ENCODE peak calls at places on chromosomes 5 and 9, in six cellular contexts. One of them, this sample, is unnamed.

GRCh38 chr9:13279284-13280162 is at the start of gene MPDZ:
- DNase-seq in HepG2: peak; percentile 31
- DNase-seq in IMR-90: peak; percentile 66
- DNase-seq in K562: peak; percentile 68
- DNase-seq in A549: peak; percentile 77
- DNase-seq in GM12878: no peak
- DNase-seq in this sample: peak; percentile 65

GRCh38 chr9:98709968-98710965 is 1.5 kb upstream of the GABBR2 start:
- DNase-seq in A549: peak; percentile 32
- DNase-seq in GM12878: no peak
- DNase-seq in HepG2: no peak
- DNase-seq in K562: peak; percentile 30
- DNase-seq in IMR-90: peak; percentile 73
- DNase-seq in this sample: no peak

GRCh38 chr9:128448746-128449145 is 7.1 kb upstream of the ODF2 start:
- DNase-seq in IMR-90: no peak
- DNase-seq in A549: no peak
- DNase-seq in K562: no peak
- DNase-seq in GM12878: no peak
- DNase-seq in HepG2: no peak
- DNase-seq in this sample: no peak

GRCh38 chr5:146541956-146542849 is 26.2 kb upstream of the GPR151 start:
- DNase-seq in HepG2: peak; percentile 38
- DNase-seq in IMR-90: peak; percentile 47
- DNase-seq in GM12878: no peak
- DNase-seq in A549: peak; percentile 70
- DNase-seq in K562: peak; percentile 75
- DNase-seq in this sample: peak; percentile 73

GRCh38 chr5:172941067-172941516 is 18.1 kb upstream of the RPL26L1 start:
- DNase-seq in K562: no peak
- DNase-seq in A549: no peak
- DNase-seq in IMR-90: no peak
- DNase-seq in GM12878: no peak
- DNase-seq in HepG2: no peak
- DNase-seq in this sample: no peak

GRCh38 chr5:128237504-128237903 is 153.9 kb downstream of the SLC12A2 start:
- DNase-seq in GM12878: no peak
- DNase-seq in IMR-90: peak; percentile 23
- DNase-seq in HepG2: no peak
- DNase-seq in A549: no peak
- DNase-seq in K562: no peak
- DNase-seq in this sample: peak; percentile 33

GRCh38 chr5:141757402-141757801 is 75.4 kb upstream of the ARAP3 start:
- DNase-seq in K562: peak; percentile 31
- DNase-seq in HepG2: no peak
- DNase-seq in IMR-90: peak; percentile 41
- DNase-seq in A549: peak; percentile 54
- DNase-seq in GM12878: no peak
- DNase-seq in this sample: peak; percentile 50

GRCh38 chr9:100309992-100310391 is 42.8 kb downstream of the TEX10 start:
- DNase-seq in HepG2: no peak
- DNase-seq in A549: no peak
- DNase-seq in K562: no peak
- DNase-seq in GM12878: no peak
- DNase-seq in IMR-90: no peak
- DNase-seq in this sample: no peak

GRCh38 chr9:15349892-15350761 is 43.1 kb upstream of the TTC39B start:
- DNase-seq in K562: no peak
- DNase-seq in IMR-90: peak; percentile 18
- DNase-seq in HepG2: peak; percentile 88
- DNase-seq in A549: peak; percentile 86
- DNase-seq in GM12878: no peak
- DNase-seq in this sample: no peak

GRCh38 chr9:133951265-133951664 is 40.9 kb downstream of the VAV2 start:
- DNase-seq in A549: no peak
- DNase-seq in GM12878: no peak
- DNase-seq in IMR-90: no peak
- DNase-seq in HepG2: no peak
- DNase-seq in K562: no peak
- DNase-seq in this sample: no peak

GRCh38 chr9:115939065-115939765 is 214.4 kb upstream of the PAPPA start:
- DNase-seq in HepG2: no peak
- DNase-seq in K562: no peak
- DNase-seq in GM12878: no peak
- DNase-seq in IMR-90: peak; percentile 87
- DNase-seq in A549: peak; percentile 69
- DNase-seq in this sample: no peak

GRCh38 chr5:181236471-181236870 is 7.2 kb downstream of the RACK1 start:
- DNase-seq in GM12878: no peak
- DNase-seq in K562: peak; percentile 6
- DNase-seq in A549: no peak
- DNase-seq in IMR-90: no peak
- DNase-seq in HepG2: no peak
- DNase-seq in this sample: no peak

GRCh38 chr5:143913008-143913752 is 101.2 kb downstream of the HMHB1 start:
- DNase-seq in K562: no peak
- DNase-seq in HepG2: peak; percentile 4
- DNase-seq in GM12878: no peak
- DNase-seq in A549: peak; percentile 82
- DNase-seq in IMR-90: peak; percentile 91
- DNase-seq in this sample: no peak

GRCh38 chr9:112193562-112194288 is 18.6 kb upstream of the SUSD1 start:
- DNase-seq in K562: no peak
- DNase-seq in A549: no peak
- DNase-seq in IMR-90: no peak
- DNase-seq in HepG2: no peak
- DNase-seq in GM12878: no peak
- DNase-seq in this sample: no peak

GRCh38 chr5:14574891-14575496 is 6.6 kb upstream of the OTULINL start:
- DNase-seq in GM12878: no peak
- DNase-seq in A549: peak; percentile 21
- DNase-seq in K562: no peak
- DNase-seq in HepG2: no peak
- DNase-seq in IMR-90: no peak
- DNase-seq in this sample: no peak

GRCh38 chr5:56601641-56602071 is 213.7 kb upstream of the MAP3K1 start:
- DNase-seq in GM12878: no peak
- DNase-seq in IMR-90: peak; percentile 85
- DNase-seq in HepG2: no peak
- DNase-seq in K562: no peak
- DNase-seq in A549: no peak
- DNase-seq in this sample: no peak

GRCh38 chr5:124649548-124650501 is 96.6 kb downstream of the ZNF608 start:
- DNase-seq in HepG2: no peak
- DNase-seq in K562: peak; percentile 23
- DNase-seq in GM12878: peak; percentile 99
- DNase-seq in A549: no peak
- DNase-seq in IMR-90: peak; percentile 93
- DNase-seq in this sample: peak; percentile 64

GRCh38 chr5:156934450-156935211 is 28.4 kb downstream of the TIMD4 start:
- DNase-seq in HepG2: peak; percentile 9
- DNase-seq in IMR-90: no peak
- DNase-seq in K562: peak; percentile 10
- DNase-seq in GM12878: no peak
- DNase-seq in A549: peak; percentile 33
- DNase-seq in this sample: peak; percentile 10

GRCh38 chr9:129172816-129173215 is 5.2 kb downstream of the IER5L start:
- DNase-seq in IMR-90: no peak
- DNase-seq in GM12878: no peak
- DNase-seq in K562: no peak
- DNase-seq in A549: no peak
- DNase-seq in HepG2: no peak
- DNase-seq in this sample: no peak

GRCh38 chr5:84197542-84197941 is 187.1 kb downstream of the EDIL3 start:
- DNase-seq in GM12878: no peak
- DNase-seq in IMR-90: no peak
- DNase-seq in HepG2: no peak
- DNase-seq in A549: no peak
- DNase-seq in K562: no peak
- DNase-seq in this sample: no peak

GRCh38 chr5:156329197-156329611 is 2.2 kb downstream of the SGCD start:
- DNase-seq in IMR-90: no peak
- DNase-seq in K562: no peak
- DNase-seq in GM12878: no peak
- DNase-seq in A549: no peak
- DNase-seq in HepG2: no peak
- DNase-seq in this sample: no peak

GRCh38 chr5:122078116-122078865 is at the start of gene LOX:
- DNase-seq in K562: no peak
- DNase-seq in A549: peak; percentile 13
- DNase-seq in HepG2: peak; percentile 47
- DNase-seq in IMR-90: peak; percentile 98
- DNase-seq in GM12878: no peak
- DNase-seq in this sample: peak; percentile 68

GRCh38 chr5:127941646-127942045 is 141.9 kb upstream of the SLC12A2 start:
- DNase-seq in K562: no peak
- DNase-seq in GM12878: no peak
- DNase-seq in A549: no peak
- DNase-seq in HepG2: no peak
- DNase-seq in IMR-90: no peak
- DNase-seq in this sample: no peak

GRCh38 chr5:150577378-150577777 is 63.1 kb upstream of the SYNPO start:
- DNase-seq in A549: no peak
- DNase-seq in IMR-90: no peak
- DNase-seq in HepG2: no peak
- DNase-seq in GM12878: no peak
- DNase-seq in K562: no peak
- DNase-seq in this sample: no peak

GRCh38 chr5:139881145-139881733 is 85.6 kb downstream of the PSD2 start:
- DNase-seq in GM12878: no peak
- DNase-seq in HepG2: no peak
- DNase-seq in A549: no peak
- DNase-seq in IMR-90: no peak
- DNase-seq in K562: no peak
- DNase-seq in this sample: peak; percentile 12

DNA sequence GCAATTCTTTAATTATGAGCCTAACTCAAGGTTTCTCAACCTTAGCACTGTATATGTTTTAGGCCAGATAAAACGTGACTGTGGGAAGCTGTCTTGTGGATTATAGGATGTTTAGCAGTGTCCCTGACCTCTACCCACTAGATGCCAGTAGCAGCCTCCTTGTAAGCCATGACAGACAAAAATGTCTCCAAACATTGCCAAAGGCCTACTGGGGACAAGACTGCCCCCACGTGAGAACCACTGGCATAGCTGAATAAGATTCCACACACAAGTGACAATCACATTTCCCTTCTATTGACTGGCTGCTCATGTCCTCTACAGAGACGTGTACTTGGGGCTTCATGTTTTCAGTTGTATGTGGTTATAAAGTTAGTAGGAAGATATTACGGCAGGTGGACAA is 55.4 kb downstream of the GOLM1 start:
- DNase-seq in A549: no peak
- DNase-seq in GM12878: no peak
- DNase-seq in HepG2: peak; percentile 16
- DNase-seq in K562: no peak
- DNase-seq in IMR-90: no peak
- DNase-seq in this sample: no peak
- TF ChIP-seq BHLHE40 in A549: no peak
- TF ChIP-seq BHLHE40 in GM12878: no peak
- TF ChIP-seq BHLHE40 in HepG2: no peak
- TF ChIP-seq BHLHE40 in K562: no peak
- TF ChIP-seq BHLHE40 in IMR-90: no peak
- TF ChIP-seq BHLHE40 in this sample: no peak

GRCh38 chr9:83622433-83622813 is 520 bp upstream of the IDNK start:
- DNase-seq in A549: peak; percentile 10
- DNase-seq in GM12878: no peak
- DNase-seq in K562: no peak
- DNase-seq in HepG2: no peak
- DNase-seq in IMR-90: no peak
- DNase-seq in this sample: no peak
- TF ChIP-seq BHLHE40 in A549: no peak
- TF ChIP-seq BHLHE40 in GM12878: no peak
- TF ChIP-seq BHLHE40 in K562: no peak
- TF ChIP-seq BHLHE40 in HepG2: no peak
- TF ChIP-seq BHLHE40 in IMR-90: no peak
- TF ChIP-seq BHLHE40 in this sample: no peak

DNA sequence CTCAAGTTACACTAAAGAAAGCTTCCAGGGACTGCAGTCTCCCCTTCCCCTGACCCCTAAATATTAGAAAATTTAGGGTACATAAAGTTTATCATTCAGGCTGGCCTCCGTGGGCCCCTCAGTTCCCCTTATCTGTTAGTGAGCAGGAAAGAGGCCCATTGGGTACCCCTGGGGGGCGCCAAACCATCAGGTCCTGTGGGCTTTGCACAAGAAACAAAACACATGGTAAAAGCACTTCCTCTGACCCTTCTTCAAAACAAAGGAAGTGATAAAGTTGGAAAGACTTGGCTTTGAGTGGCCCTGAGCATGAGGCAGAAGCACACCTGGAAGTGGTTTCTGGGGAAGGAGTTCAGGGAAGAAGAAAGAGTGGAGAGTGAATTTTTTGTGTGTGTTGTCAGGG is 213.0 kb downstream of the SMARCA2 start:
- DNase-seq in K562: peak; percentile 5
- DNase-seq in HepG2: no peak
- DNase-seq in A549: peak; percentile 24
- DNase-seq in IMR-90: no peak
- DNase-seq in GM12878: no peak
- DNase-seq in this sample: no peak
- TF ChIP-seq BHLHE40 in K562: no peak
- TF ChIP-seq BHLHE40 in HepG2: no peak
- TF ChIP-seq BHLHE40 in A549: no peak
- TF ChIP-seq BHLHE40 in IMR-90: no peak
- TF ChIP-seq BHLHE40 in GM12878: no peak
- TF ChIP-seq BHLHE40 in this sample: no peak

GRCh38 chr5:130282044-130282443 is 377.8 kb downstream of the CHSY3 start:
- DNase-seq in GM12878: no peak
- DNase-seq in IMR-90: no peak
- DNase-seq in A549: no peak
- DNase-seq in K562: no peak
- DNase-seq in HepG2: no peak
- DNase-seq in this sample: no peak
- TF ChIP-seq BHLHE40 in GM12878: no peak
- TF ChIP-seq BHLHE40 in IMR-90: no peak
- TF ChIP-seq BHLHE40 in A549: no peak
- TF ChIP-seq BHLHE40 in K562: no peak
- TF ChIP-seq BHLHE40 in HepG2: no peak
- TF ChIP-seq BHLHE40 in this sample: no peak

GRCh38 chr5:75062925-75063531 is 10.7 kb upstream of the GCNT4 start:
- DNase-seq in A549: no peak
- DNase-seq in GM12878: no peak
- DNase-seq in K562: no peak
- DNase-seq in HepG2: no peak
- DNase-seq in IMR-90: no peak
- DNase-seq in this sample: no peak

GRCh38 chr5:75058986-75059508 is 6.7 kb upstream of the GCNT4 start:
- DNase-seq in K562: no peak
- DNase-seq in GM12878: no peak
- DNase-seq in IMR-90: no peak
- DNase-seq in A549: no peak
- DNase-seq in HepG2: no peak
- DNase-seq in this sample: no peak

GRCh38 chr5:75057551-75057950 is 5.2 kb upstream of the GCNT4 start:
- DNase-seq in GM12878: no peak
- DNase-seq in K562: no peak
- DNase-seq in IMR-90: no peak
- DNase-seq in A549: no peak
- DNase-seq in HepG2: no peak
- DNase-seq in this sample: no peak

GRCh38 chr5:75055727-75056144 is 3.4 kb upstream of the GCNT4 start:
- DNase-seq in IMR-90: peak; percentile 47
- DNase-seq in HepG2: peak; percentile 24
- DNase-seq in A549: peak; percentile 14
- DNase-seq in GM12878: no peak
- DNase-seq in K562: no peak
- DNase-seq in this sample: no peak

GRCh38 chr5:75059887-75060286 is 7.5 kb upstream of the GCNT4 start:
- DNase-seq in IMR-90: no peak
- DNase-seq in A549: no peak
- DNase-seq in K562: no peak
- DNase-seq in GM12878: no peak
- DNase-seq in HepG2: no peak
- DNase-seq in this sample: no peak
- TF ChIP-seq BHLHE40 in IMR-90: no peak
- TF ChIP-seq BHLHE40 in A549: no peak
- TF ChIP-seq BHLHE40 in K562: no peak
- TF ChIP-seq BHLHE40 in GM12878: no peak
- TF ChIP-seq BHLHE40 in HepG2: no peak
- TF ChIP-seq BHLHE40 in this sample: no peak